ENCODE peak calls at places on chromosomes 13 and 19, in ten cellular contexts. D is activated CD8-positive, alpha-beta T cell treated with anti-CD3 and anti-CD28 coated beads for 36 hours; Y is hypothalamus; T is brain microvascular endothelial cell; B is stimulated activated CD4-positive, alpha-beta T cell treated with anti-CD3 and anti-CD28 coated beads, Interleukin-1b, Interleukin-23, amount 100 ng/mL, for 1 hour; R is ELR; P is neuronal stem cell; E is breast epithelium; V is H54; J is natural killer cell. U is an unnamed sample.

GRCh38 chr19:15159251-15159650 is 41.5 kb downstream of the NOTCH3 start:
- DNase-seq in D (no peak), Y (no peak), T (no peak), B (no peak), R (peak), P (no peak), E (no peak), V (no peak), J (no peak), U (peak)

GRCh38 chr19:32830231-32831014 is 39.1 kb downstream of the SLC7A9 start:
- DNase-seq in D (no peak), Y (no peak), T (peak), B (no peak), R (peak), P (no peak), E (no peak), V (peak), J (no peak), U (peak)

GRCh38 chr19:30229524-30230174 is 142.5 kb upstream of the ZNF536 start:
- DNase-seq in D (no peak), Y (no peak), T (peak), B (no peak), R (no peak), P (no peak), E (no peak), V (no peak), J (no peak), U (no peak)

GRCh38 chr13:102536196-102536595 is 60.6 kb upstream of the TPP2 start:
- DNase-seq in D (no peak), Y (no peak), T (no peak), B (no peak), R (no peak), P (no peak), E (no peak), V (no peak), J (no peak), U (no peak)

GRCh38 chr13:99386911-99387788 is 80.0 kb upstream of the GPR183 start:
- DNase-seq in D (peak), Y (no peak), T (peak), B (peak), R (peak), P (peak), E (no peak), V (peak), J (peak), U (peak)

GRCh38 chr19:51676566-51677083 is 16.5 kb upstream of the SPACA6 start:
- DNase-seq in D (peak), Y (no peak), T (no peak), B (no peak), R (no peak), P (no peak), E (no peak), V (no peak), J (no peak), U (no peak)

GRCh38 chr13:30713133-30713532 is 22.2 kb upstream of the ALOX5AP start:
- DNase-seq in D (no peak), Y (no peak), T (no peak), B (no peak), R (peak), P (no peak), E (no peak), V (no peak), J (no peak), U (peak)

GRCh38 chr19:41997851-41998229 is 3.8 kb upstream of the ATP1A3 start:
- DNase-seq in D (peak), Y (no peak), T (no peak), B (no peak), R (no peak), P (no peak), E (no peak), V (no peak), J (no peak), U (no peak)

GRCh38 chr19:45863840-45864628 is at the start of gene FOXA3:
- DNase-seq in D (peak), Y (no peak), T (no peak), B (no peak), R (peak), P (no peak), E (no peak), V (peak), J (peak), U (peak)

GRCh38 chr13:112014857-112015256 is 52.1 kb upstream of the SOX1 start:
- DNase-seq in D (no peak), Y (no peak), T (no peak), B (no peak), R (no peak), P (no peak), E (no peak), V (no peak), J (no peak), U (no peak)

GRCh38 chr19:30204721-30205120 is 167.5 kb upstream of the ZNF536 start:
- DNase-seq in D (no peak), Y (no peak), T (no peak), B (no peak), R (no peak), P (no peak), E (no peak), V (no peak), J (no peak), U (no peak)